ENCODE peak calls at places on chromosomes 6 and 20, in six cellular contexts. C, Q, V, J, E and B are unnamed samples.

GRCh38 chr6:40906759-40907158 is 132.3 kb downstream of the UNC5CL start:
- DNase-seq in C (no peak), Q (no peak), V (no peak), J (peak), E (peak), B (no peak)

GRCh38 chr6:40852667-40853383 is 186.2 kb downstream of the UNC5CL start:
- DNase-seq in C (no peak), Q (peak), V (no peak), J (no peak), E (no peak), B (no peak)

GRCh38 chr6:139973602-139974373 is 599.3 kb upstream of the CITED2 start:
- DNase-seq in C (no peak), Q (no peak), V (peak), J (peak), E (no peak), B (no peak)

GRCh38 chr6:31842056-31842455 is 14.5 kb downstream of the HSPA1B start:
- DNase-seq in C (no peak), Q (no peak), V (no peak), J (no peak), E (no peak), B (no peak)

GRCh38 chr20:38460040-38460623 is 12.5 kb upstream of the RALGAPB start:
- DNase-seq in C (no peak), Q (peak), V (peak), J (peak), E (peak), B (no peak)

GRCh38 chr20:36128463-36129176 is 25.9 kb upstream of the EPB41L1 start:
- DNase-seq in C (no peak), Q (no peak), V (peak), J (no peak), E (peak), B (no peak)

GRCh38 chr6:12657884-12658283 is 58.7 kb upstream of the PHACTR1 start:
- DNase-seq in C (no peak), Q (no peak), V (no peak), J (no peak), E (no peak), B (no peak)

GRCh38 chr6:107345398-107345797 is 114.0 kb downstream of the PDSS2 start:
- DNase-seq in C (no peak), Q (no peak), V (no peak), J (no peak), E (no peak), B (no peak)

GRCh38 chr20:57390604-57391438 is at the start of gene RBM38:
- DNase-seq in C (peak), Q (peak), V (peak), J (peak), E (peak), B (peak)

GRCh38 chr20:53874706-53875105 is 195.7 kb downstream of the BCAS1 start:
- DNase-seq in C (no peak), Q (no peak), V (no peak), J (no peak), E (no peak), B (no peak)

GRCh38 chr6:45072014-45072413 is 256.1 kb upstream of the RUNX2 start:
- DNase-seq in C (no peak), Q (no peak), V (no peak), J (no peak), E (no peak), B (no peak)

GRCh38 chr6:157312733-157313132 is 10.6 kb downstream of the TMEM242 start:
- DNase-seq in C (no peak), Q (no peak), V (peak), J (peak), E (no peak), B (no peak)

GRCh38 chr6:28235912-28236452 is 10.9 kb downstream of the ZSCAN9 start:
- DNase-seq in C (no peak), Q (no peak), V (no peak), J (no peak), E (no peak), B (no peak)

GRCh38 chr6:80469977-80470376 is 363.5 kb downstream of the BCKDHB start:
- DNase-seq in C (no peak), Q (no peak), V (no peak), J (no peak), E (no peak), B (no peak)

DNA sequence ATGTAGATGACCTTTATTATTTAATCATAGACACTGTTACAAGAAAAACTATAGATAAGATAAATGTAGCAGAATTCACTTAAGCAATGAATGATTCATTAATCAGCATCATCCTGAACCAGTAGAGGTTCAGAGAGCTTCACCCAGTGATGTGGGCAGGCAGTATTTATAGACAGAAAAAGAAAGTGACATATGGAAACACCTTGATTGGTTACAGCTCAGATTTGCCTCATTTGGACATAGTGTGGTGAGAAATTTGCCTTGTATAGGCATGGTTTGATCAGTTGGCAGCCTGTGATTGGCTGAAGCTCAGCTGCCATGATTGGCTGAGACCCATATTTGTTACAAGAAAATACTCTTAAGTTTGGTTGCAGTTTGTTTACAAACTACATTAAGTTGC is 4.6 kb downstream of the C6orf58 start:
- DNase-seq in C (no peak), Q (no peak), V (no peak), J (no peak), E (no peak), B (no peak)
- H3K4me3 ChIP-seq in C (no peak), Q (no peak), V (no peak), J (no peak), E (no peak), B (no peak)

GRCh38 chr6:72421387-72421786 is 200.5 kb upstream of the KCNQ5 start:
- DNase-seq in C (no peak), Q (no peak), V (no peak), J (no peak), E (no peak), B (no peak)

GRCh38 chr6:72422126-72422680 is 199.7 kb upstream of the KCNQ5 start:
- DNase-seq in C (no peak), Q (no peak), V (peak), J (no peak), E (no peak), B (no peak)

GRCh38 chr6:72420409-72420808 is 201.5 kb upstream of the KCNQ5 start:
- DNase-seq in C (no peak), Q (no peak), V (no peak), J (no peak), E (no peak), B (no peak)

GRCh38 chr6:72424476-72424875 is 197.4 kb upstream of the KCNQ5 start:
- DNase-seq in C (no peak), Q (no peak), V (no peak), J (no peak), E (no peak), B (no peak)

GRCh38 chr6:72425003-72425681 is 196.7 kb upstream of the KCNQ5 start:
- DNase-seq in C (no peak), Q (no peak), V (peak), J (no peak), E (no peak), B (no peak)
- TF ChIP-seq POLR2A in C (no peak), Q (no peak), V (no peak), J (no peak), E (no peak), B (no peak)

DNA sequence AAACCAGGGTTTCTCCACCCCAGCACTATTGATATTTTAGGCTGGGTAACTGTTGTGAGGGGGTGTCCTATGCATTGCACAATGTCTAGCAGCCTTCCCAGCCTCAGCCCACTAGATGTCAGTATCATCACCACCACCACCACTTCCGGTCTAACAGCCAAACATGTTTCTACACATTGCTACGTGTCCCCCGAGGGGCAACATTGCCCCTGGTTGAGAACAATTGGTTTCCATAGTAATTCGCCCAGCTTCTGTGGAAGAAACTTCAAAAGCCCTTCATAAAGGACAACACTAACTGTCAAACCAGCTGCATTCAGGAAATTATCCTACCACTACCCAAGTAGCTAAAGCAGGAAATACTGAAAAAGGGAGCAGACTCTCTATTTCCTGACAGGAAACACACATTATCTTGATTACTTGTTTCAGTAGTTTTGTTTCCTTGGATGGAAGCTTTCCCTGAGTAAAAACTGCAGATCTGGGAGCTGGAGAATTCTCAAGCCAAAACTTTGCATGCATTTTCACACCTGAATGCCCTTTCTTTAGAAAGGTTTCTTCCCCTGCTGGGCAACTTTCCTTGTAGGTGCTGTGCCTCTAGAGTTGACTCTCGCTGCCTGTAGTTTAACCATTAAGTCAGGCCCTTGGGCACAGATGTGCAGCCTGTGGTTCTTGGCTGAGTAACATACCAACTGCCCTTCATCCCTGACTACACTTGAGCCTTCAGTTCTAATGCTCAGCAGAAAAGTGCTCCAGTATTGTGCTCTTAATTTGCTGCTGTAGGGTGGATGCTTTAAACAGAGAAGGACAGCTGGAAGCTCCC is 23.6 kb downstream of the PKHD1 start:
- DNase-seq in C (no peak), Q (peak), V (peak), J (peak), E (peak), B (no peak)
- H3K4me3 ChIP-seq in C (no peak), Q (no peak), V (no peak), J (no peak), E (no peak), B (no peak)

GRCh38 chr6:125285353-125285752 is 16.4 kb downstream of the HDDC2 start:
- DNase-seq in C (no peak), Q (no peak), V (no peak), J (no peak), E (no peak), B (no peak)

GRCh38 chr6:125277838-125278237 is 23.9 kb downstream of the HDDC2 start:
- DNase-seq in C (no peak), Q (no peak), V (no peak), J (no peak), E (no peak), B (no peak)

GRCh38 chr6:125274935-125275334 is 26.8 kb downstream of the HDDC2 start:
- DNase-seq in C (no peak), Q (no peak), V (no peak), J (no peak), E (no peak), B (no peak)

GRCh38 chr6:125275779-125276178 is 26.0 kb downstream of the HDDC2 start:
- DNase-seq in C (no peak), Q (no peak), V (no peak), J (no peak), E (no peak), B (no peak)

GRCh38 chr6:125279961-125280360 is 21.8 kb downstream of the HDDC2 start:
- DNase-seq in C (no peak), Q (no peak), V (no peak), J (no peak), E (no peak), B (no peak)
- TF ChIP-seq POLR2A in C (no peak), Q (no peak), V (no peak), J (no peak), E (no peak), B (no peak)

GRCh38 chr6:33077908-33078307 is 2.1 kb downstream of the HLA-DPB1 start:
- DNase-seq in C (no peak), Q (no peak), V (no peak), J (no peak), E (no peak), B (no peak)

GRCh38 chr6:33079575-33079974 is 3.8 kb downstream of the HLA-DPB1 start:
- DNase-seq in C (no peak), Q (no peak), V (no peak), J (no peak), E (no peak), B (no peak)

GRCh38 chr6:33078919-33079521 is 3.2 kb downstream of the HLA-DPB1 start:
- DNase-seq in C (no peak), Q (no peak), V (no peak), J (no peak), E (no peak), B (no peak)

GRCh38 chr6:33080127-33081089 is 4.6 kb downstream of the HLA-DPB1 start:
- DNase-seq in C (peak), Q (no peak), V (peak), J (peak), E (peak), B (peak)

DNA sequence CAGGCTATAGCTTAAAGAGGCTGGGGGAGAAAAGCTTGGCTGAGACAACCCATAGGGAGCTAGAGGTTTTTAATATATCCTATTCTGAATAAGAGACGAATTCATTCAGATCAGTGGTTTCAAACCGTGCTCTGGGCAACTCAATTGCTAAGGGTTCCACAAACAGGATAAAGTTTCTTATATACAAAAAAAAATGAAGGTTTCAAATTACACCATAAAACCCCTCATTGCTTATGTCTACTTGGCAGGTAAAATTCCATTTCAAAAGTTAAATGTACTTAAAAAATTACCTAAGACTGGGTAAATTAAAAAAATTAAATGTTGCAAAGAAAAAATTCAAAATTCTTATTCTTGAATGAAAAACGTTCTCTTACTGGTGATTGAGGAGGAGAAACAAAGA is 2.7 kb downstream of the HLA-DPB1 start:
- DNase-seq in C (no peak), Q (no peak), V (no peak), J (no peak), E (no peak), B (no peak)
- H3K4me3 ChIP-seq in C (no peak), Q (no peak), V (no peak), J (no peak), E (no peak), B (no peak)

GRCh38 chr6:2970753-2971419 is 481 bp downstream of the SERPINB6 start:
- DNase-seq in C (peak), Q (no peak), V (peak), J (peak), E (peak), B (peak)
- TF ChIP-seq POLR2A in C (no peak), Q (no peak), V (no peak), J (no peak), E (peak), B (no peak)

GRCh38 chr6:99979953-99980352 is 14.1 kb downstream of the MCHR2 start:
- DNase-seq in C (no peak), Q (no peak), V (no peak), J (no peak), E (no peak), B (no peak)

GRCh38 chr6:99980741-99981140 is 13.3 kb downstream of the MCHR2 start:
- DNase-seq in C (no peak), Q (no peak), V (no peak), J (no peak), E (no peak), B (no peak)
- H3K4me3 ChIP-seq in C (no peak), Q (no peak), V (no peak), J (no peak), E (no peak), B (no peak)

DNA sequence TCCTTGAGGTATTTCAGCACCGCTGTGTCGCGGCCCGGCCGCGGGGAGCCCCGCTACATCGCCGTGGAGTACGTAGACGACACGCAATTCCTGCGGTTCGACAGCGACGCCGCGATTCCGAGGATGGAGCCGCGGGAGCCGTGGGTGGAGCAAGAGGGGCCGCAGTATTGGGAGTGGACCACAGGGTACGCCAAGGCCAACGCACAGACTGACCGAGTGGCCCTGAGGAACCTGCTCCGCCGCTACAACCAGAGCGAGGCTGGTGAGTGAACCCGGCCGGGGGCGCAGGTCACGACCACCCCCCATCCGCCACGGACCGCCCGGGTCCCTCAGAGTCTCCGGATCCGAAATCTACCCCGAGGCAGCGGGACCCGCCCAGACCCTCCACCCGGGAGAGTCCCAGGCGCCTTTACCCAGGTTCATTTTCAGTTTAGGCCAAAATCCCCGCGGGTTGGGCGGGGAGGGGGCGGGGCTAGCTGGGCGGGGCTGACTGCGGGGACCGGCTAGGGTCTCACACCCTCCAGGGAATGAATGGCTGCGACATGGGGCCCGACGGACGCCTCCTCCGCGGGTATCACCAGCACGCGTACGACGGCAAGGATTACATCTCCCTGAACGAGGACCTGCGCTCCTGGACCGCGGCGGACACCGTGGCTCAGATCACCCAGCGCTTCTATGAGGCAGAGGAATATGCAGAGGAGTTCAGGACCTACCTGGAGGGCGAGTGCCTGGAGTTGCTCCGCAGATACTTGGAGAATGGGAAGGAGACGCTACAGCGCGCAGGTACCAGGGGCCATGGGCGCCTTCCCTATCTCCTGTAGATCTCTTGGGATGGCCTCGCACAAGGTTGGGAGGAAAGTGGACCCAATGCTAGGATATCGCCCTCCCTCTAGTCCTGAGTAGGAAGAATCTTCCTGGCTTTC is 693 bp downstream of the HLA-F start:
- DNase-seq in C (peak), Q (no peak), V (no peak), J (peak), E (peak), B (no peak)
- TF ChIP-seq POLR2A in C (peak), Q (no peak), V (no peak), J (no peak), E (no peak), B (no peak)